ENCODE peak calls at places on chromosomes 2 and 18, in eight cellular contexts. One of them, this sample, is unnamed.

GRCh38 chr2:99648115-99648850 is 158.5 kb upstream of the REV1 start:
- DNase-seq in AG10803: peak
- DNase-seq in body of pancreas: no peak
- DNase-seq in heart right ventricle: peak
- DNase-seq in transverse colon: no peak
- DNase-seq in neural crest cell: no peak
- DNase-seq in astrocyte: peak
- DNase-seq in CD4-positive, alpha-beta T cell: no peak
- DNase-seq in this sample: no peak

GRCh38 chr2:201130524-201131186 is 14.7 kb downstream of the CFLAR start:
- DNase-seq in transverse colon: no peak
- DNase-seq in CD4-positive, alpha-beta T cell: no peak
- DNase-seq in heart right ventricle: peak
- DNase-seq in neural crest cell: no peak
- DNase-seq in astrocyte: peak
- DNase-seq in body of pancreas: no peak
- DNase-seq in AG10803: peak
- DNase-seq in this sample: peak

GRCh38 chr18:70419526-70419925 is 130.7 kb downstream of the SOCS6 start:
- DNase-seq in transverse colon: no peak
- DNase-seq in body of pancreas: no peak
- DNase-seq in AG10803: peak
- DNase-seq in astrocyte: peak
- DNase-seq in heart right ventricle: no peak
- DNase-seq in CD4-positive, alpha-beta T cell: no peak
- DNase-seq in neural crest cell: no peak
- DNase-seq in this sample: no peak

GRCh38 chr2:195056001-195056400 is 601.0 kb upstream of the SLC39A10 start:
- DNase-seq in body of pancreas: no peak
- DNase-seq in CD4-positive, alpha-beta T cell: no peak
- DNase-seq in heart right ventricle: no peak
- DNase-seq in AG10803: no peak
- DNase-seq in transverse colon: no peak
- DNase-seq in neural crest cell: no peak
- DNase-seq in astrocyte: no peak
- DNase-seq in this sample: no peak

GRCh38 chr2:74893332-74893731 is 59.4 kb downstream of the HK2 start:
- DNase-seq in neural crest cell: no peak
- DNase-seq in CD4-positive, alpha-beta T cell: no peak
- DNase-seq in heart right ventricle: no peak
- DNase-seq in body of pancreas: no peak
- DNase-seq in AG10803: peak
- DNase-seq in astrocyte: peak
- DNase-seq in transverse colon: no peak
- DNase-seq in this sample: no peak

GRCh38 chr2:11778923-11779757 is 32.7 kb downstream of the LPIN1 start:
- DNase-seq in CD4-positive, alpha-beta T cell: peak
- DNase-seq in neural crest cell: peak
- DNase-seq in heart right ventricle: peak
- DNase-seq in transverse colon: peak
- DNase-seq in astrocyte: no peak
- DNase-seq in AG10803: peak
- DNase-seq in body of pancreas: peak
- DNase-seq in this sample: peak

GRCh38 chr18:77470836-77471413 is 221.3 kb downstream of the GALR1 start:
- DNase-seq in astrocyte: no peak
- DNase-seq in body of pancreas: no peak
- DNase-seq in CD4-positive, alpha-beta T cell: no peak
- DNase-seq in neural crest cell: no peak
- DNase-seq in AG10803: no peak
- DNase-seq in transverse colon: no peak
- DNase-seq in heart right ventricle: no peak
- DNase-seq in this sample: no peak

GRCh38 chr2:84855730-84856129 is 25.2 kb downstream of the TRABD2A start:
- DNase-seq in neural crest cell: no peak
- DNase-seq in CD4-positive, alpha-beta T cell: no peak
- DNase-seq in astrocyte: no peak
- DNase-seq in AG10803: no peak
- DNase-seq in heart right ventricle: no peak
- DNase-seq in body of pancreas: no peak
- DNase-seq in transverse colon: no peak
- DNase-seq in this sample: no peak

GRCh38 chr2:240285725-240286124 is 145.3 kb upstream of the OTOS start:
- DNase-seq in body of pancreas: no peak
- DNase-seq in CD4-positive, alpha-beta T cell: no peak
- DNase-seq in AG10803: no peak
- DNase-seq in transverse colon: no peak
- DNase-seq in heart right ventricle: no peak
- DNase-seq in neural crest cell: no peak
- DNase-seq in astrocyte: no peak
- DNase-seq in this sample: no peak

GRCh38 chr2:215793747-215794595 is 219.4 kb downstream of the MREG start:
- DNase-seq in AG10803: peak
- DNase-seq in neural crest cell: no peak
- DNase-seq in transverse colon: peak
- DNase-seq in astrocyte: peak
- DNase-seq in heart right ventricle: peak
- DNase-seq in CD4-positive, alpha-beta T cell: no peak
- DNase-seq in body of pancreas: no peak
- DNase-seq in this sample: peak

GRCh38 chr2:240217431-240218301 is 77.2 kb upstream of the OTOS start:
- DNase-seq in heart right ventricle: no peak
- DNase-seq in body of pancreas: no peak
- DNase-seq in AG10803: no peak
- DNase-seq in neural crest cell: no peak
- DNase-seq in CD4-positive, alpha-beta T cell: no peak
- DNase-seq in transverse colon: no peak
- DNase-seq in astrocyte: no peak
- DNase-seq in this sample: no peak

GRCh38 chr2:216777637-216778273 is 82.1 kb downstream of the TNP1 start:
- DNase-seq in body of pancreas: peak
- DNase-seq in neural crest cell: peak
- DNase-seq in astrocyte: no peak
- DNase-seq in transverse colon: no peak
- DNase-seq in AG10803: peak
- DNase-seq in heart right ventricle: no peak
- DNase-seq in CD4-positive, alpha-beta T cell: no peak
- DNase-seq in this sample: peak

GRCh38 chr2:230658877-230659652 is 53.6 kb upstream of the CAB39 start:
- DNase-seq in neural crest cell: no peak
- DNase-seq in astrocyte: no peak
- DNase-seq in body of pancreas: no peak
- DNase-seq in CD4-positive, alpha-beta T cell: no peak
- DNase-seq in transverse colon: no peak
- DNase-seq in AG10803: no peak
- DNase-seq in heart right ventricle: no peak
- DNase-seq in this sample: peak

GRCh38 chr2:119263656-119264055 is 40.0 kb downstream of the STEAP3 start:
- DNase-seq in neural crest cell: no peak
- DNase-seq in CD4-positive, alpha-beta T cell: no peak
- DNase-seq in body of pancreas: no peak
- DNase-seq in AG10803: no peak
- DNase-seq in transverse colon: no peak
- DNase-seq in heart right ventricle: no peak
- DNase-seq in astrocyte: no peak
- DNase-seq in this sample: no peak

GRCh38 chr2:157315901-157316300 is 9.7 kb downstream of the ERMN start:
- DNase-seq in heart right ventricle: no peak
- DNase-seq in body of pancreas: no peak
- DNase-seq in neural crest cell: no peak
- DNase-seq in transverse colon: no peak
- DNase-seq in CD4-positive, alpha-beta T cell: no peak
- DNase-seq in AG10803: no peak
- DNase-seq in astrocyte: no peak
- DNase-seq in this sample: no peak

GRCh38 chr2:16645088-16645487 is 20.5 kb downstream of the CYRIA start:
- DNase-seq in CD4-positive, alpha-beta T cell: no peak
- DNase-seq in transverse colon: no peak
- DNase-seq in heart right ventricle: no peak
- DNase-seq in astrocyte: peak
- DNase-seq in AG10803: no peak
- DNase-seq in neural crest cell: no peak
- DNase-seq in body of pancreas: no peak
- DNase-seq in this sample: no peak

GRCh38 chr2:217629347-217629746 is 373.4 kb downstream of the TNS1 start:
- DNase-seq in astrocyte: no peak
- DNase-seq in AG10803: no peak
- DNase-seq in neural crest cell: no peak
- DNase-seq in heart right ventricle: no peak
- DNase-seq in body of pancreas: no peak
- DNase-seq in CD4-positive, alpha-beta T cell: no peak
- DNase-seq in transverse colon: no peak
- DNase-seq in this sample: no peak

GRCh38 chr2:20571231-20571630 is 79.7 kb downstream of the HS1BP3 start:
- DNase-seq in AG10803: no peak
- DNase-seq in heart right ventricle: no peak
- DNase-seq in CD4-positive, alpha-beta T cell: no peak
- DNase-seq in neural crest cell: no peak
- DNase-seq in body of pancreas: no peak
- DNase-seq in transverse colon: no peak
- DNase-seq in astrocyte: no peak
- DNase-seq in this sample: no peak

GRCh38 chr2:239893236-239893515 is 132.0 kb downstream of the NDUFA10 start:
- DNase-seq in CD4-positive, alpha-beta T cell: no peak
- DNase-seq in AG10803: no peak
- DNase-seq in heart right ventricle: no peak
- DNase-seq in body of pancreas: no peak
- DNase-seq in transverse colon: no peak
- DNase-seq in astrocyte: no peak
- DNase-seq in neural crest cell: no peak
- DNase-seq in this sample: no peak

GRCh38 chr2:152228215-152228614 is 52.7 kb upstream of the STAM2 start:
- DNase-seq in astrocyte: no peak
- DNase-seq in CD4-positive, alpha-beta T cell: no peak
- DNase-seq in heart right ventricle: no peak
- DNase-seq in transverse colon: no peak
- DNase-seq in body of pancreas: no peak
- DNase-seq in neural crest cell: no peak
- DNase-seq in AG10803: peak
- DNase-seq in this sample: no peak

GRCh38 chr18:47752796-47753645 is 177.4 kb downstream of the SMAD2 start:
- DNase-seq in AG10803: no peak
- DNase-seq in body of pancreas: no peak
- DNase-seq in neural crest cell: no peak
- DNase-seq in CD4-positive, alpha-beta T cell: no peak
- DNase-seq in transverse colon: no peak
- DNase-seq in heart right ventricle: no peak
- DNase-seq in astrocyte: no peak
- DNase-seq in this sample: no peak

GRCh38 chr2:10493636-10494281 is 45.6 kb upstream of the ODC1 start:
- DNase-seq in heart right ventricle: no peak
- DNase-seq in neural crest cell: no peak
- DNase-seq in transverse colon: peak
- DNase-seq in CD4-positive, alpha-beta T cell: peak
- DNase-seq in body of pancreas: peak
- DNase-seq in astrocyte: peak
- DNase-seq in AG10803: peak
- DNase-seq in this sample: peak

GRCh38 chr2:189327879-189328351 is 113.4 kb upstream of the WDR75 start:
- DNase-seq in neural crest cell: no peak
- DNase-seq in heart right ventricle: no peak
- DNase-seq in CD4-positive, alpha-beta T cell: no peak
- DNase-seq in AG10803: peak
- DNase-seq in astrocyte: peak
- DNase-seq in body of pancreas: no peak
- DNase-seq in transverse colon: no peak
- DNase-seq in this sample: no peak

GRCh38 chr2:25692143-25692542 is 18.8 kb upstream of the DTNB start:
- DNase-seq in body of pancreas: no peak
- DNase-seq in neural crest cell: peak
- DNase-seq in astrocyte: no peak
- DNase-seq in heart right ventricle: peak
- DNase-seq in transverse colon: no peak
- DNase-seq in AG10803: no peak
- DNase-seq in CD4-positive, alpha-beta T cell: no peak
- DNase-seq in this sample: no peak

GRCh38 chr2:109459485-109459884 is 154.3 kb downstream of the SEPTIN10 start:
- DNase-seq in heart right ventricle: no peak
- DNase-seq in neural crest cell: no peak
- DNase-seq in body of pancreas: no peak
- DNase-seq in astrocyte: peak
- DNase-seq in transverse colon: no peak
- DNase-seq in AG10803: peak
- DNase-seq in CD4-positive, alpha-beta T cell: no peak
- DNase-seq in this sample: no peak

DNA sequence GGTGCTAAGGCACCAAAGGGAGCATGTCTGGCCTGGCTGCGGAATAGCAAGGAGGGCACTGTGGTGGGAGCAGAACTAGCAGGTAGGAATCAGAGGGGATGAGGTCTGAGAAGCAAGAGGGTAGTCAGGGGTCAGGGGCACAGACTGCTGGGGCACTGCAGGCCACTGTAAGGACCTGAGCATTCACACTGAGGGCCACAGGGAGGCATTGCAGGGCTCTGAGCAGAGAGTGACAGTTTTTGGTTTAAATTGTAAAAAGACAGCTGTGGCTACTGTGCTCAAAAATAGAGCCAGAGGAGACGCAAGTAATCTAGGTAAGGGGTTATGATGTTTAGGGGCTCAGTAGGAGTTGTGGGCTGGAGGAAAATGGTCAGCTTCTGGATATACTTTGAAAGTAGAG is 41.5 kb downstream of the ARHGAP25 start:
- DNase-seq in neural crest cell: no peak
- DNase-seq in astrocyte: no peak
- DNase-seq in heart right ventricle: no peak
- DNase-seq in transverse colon: no peak
- DNase-seq in body of pancreas: no peak
- DNase-seq in AG10803: no peak
- DNase-seq in CD4-positive, alpha-beta T cell: no peak
- DNase-seq in this sample: peak
- TF ChIP-seq CTCF in neural crest cell: no peak
- TF ChIP-seq CTCF in astrocyte: no peak
- TF ChIP-seq CTCF in heart right ventricle: no peak
- TF ChIP-seq CTCF in transverse colon: no peak
- TF ChIP-seq CTCF in body of pancreas: no peak
- TF ChIP-seq CTCF in AG10803: no peak
- TF ChIP-seq CTCF in CD4-positive, alpha-beta T cell: no peak
- TF ChIP-seq CTCF in this sample: no peak

GRCh38 chr18:33761363-33761762 is 183.3 kb downstream of the ASXL3 start:
- DNase-seq in neural crest cell: no peak
- DNase-seq in heart right ventricle: peak
- DNase-seq in AG10803: peak
- DNase-seq in CD4-positive, alpha-beta T cell: no peak
- DNase-seq in astrocyte: no peak
- DNase-seq in body of pancreas: peak
- DNase-seq in transverse colon: no peak
- DNase-seq in this sample: peak
- TF ChIP-seq CTCF in neural crest cell: peak
- TF ChIP-seq CTCF in heart right ventricle: peak
- TF ChIP-seq CTCF in AG10803: peak
- TF ChIP-seq CTCF in CD4-positive, alpha-beta T cell: no peak
- TF ChIP-seq CTCF in astrocyte: peak
- TF ChIP-seq CTCF in body of pancreas: peak
- TF ChIP-seq CTCF in transverse colon: peak
- TF ChIP-seq CTCF in this sample: peak

GRCh38 chr2:112841399-112842044 is 4.9 kb upstream of the IL1B start:
- DNase-seq in body of pancreas: no peak
- DNase-seq in CD4-positive, alpha-beta T cell: no peak
- DNase-seq in neural crest cell: no peak
- DNase-seq in transverse colon: no peak
- DNase-seq in heart right ventricle: no peak
- DNase-seq in AG10803: no peak
- DNase-seq in astrocyte: no peak
- DNase-seq in this sample: peak
- TF ChIP-seq CTCF in body of pancreas: no peak
- TF ChIP-seq CTCF in CD4-positive, alpha-beta T cell: no peak
- TF ChIP-seq CTCF in neural crest cell: no peak
- TF ChIP-seq CTCF in transverse colon: no peak
- TF ChIP-seq CTCF in heart right ventricle: no peak
- TF ChIP-seq CTCF in AG10803: no peak
- TF ChIP-seq CTCF in astrocyte: no peak
- TF ChIP-seq CTCF in this sample: no peak

GRCh38 chr2:232367591-232368233 is 10.8 kb upstream of the ALPP start:
- DNase-seq in AG10803: no peak
- DNase-seq in transverse colon: no peak
- DNase-seq in heart right ventricle: no peak
- DNase-seq in CD4-positive, alpha-beta T cell: no peak
- DNase-seq in body of pancreas: no peak
- DNase-seq in neural crest cell: no peak
- DNase-seq in astrocyte: no peak
- DNase-seq in this sample: no peak
- TF ChIP-seq CTCF in AG10803: peak
- TF ChIP-seq CTCF in transverse colon: peak
- TF ChIP-seq CTCF in heart right ventricle: no peak
- TF ChIP-seq CTCF in CD4-positive, alpha-beta T cell: no peak
- TF ChIP-seq CTCF in body of pancreas: no peak
- TF ChIP-seq CTCF in neural crest cell: peak
- TF ChIP-seq CTCF in astrocyte: no peak
- TF ChIP-seq CTCF in this sample: peak

This sample was measured in GM12865.